ENCODE peak calls at places on chromosomes 11 and 22, in nine cellular contexts. H, B, O, A, T, R, Q, N and Z are unnamed samples.

GRCh38 chr11:131678658-131679340 is 308.4 kb downstream of the NTM start:
- DNase-seq in R (no peak), O (no peak), B (no peak), A (no peak), T (no peak), Q (no peak), H (no peak), N (no peak), Z (no peak)

GRCh38 chr11:111298466-111299110 is at the start of gene POU2AF3:
- DNase-seq in T (no peak), A (no peak), H (peak), Q (no peak), O (no peak), N (no peak), R (no peak), B (no peak), Z (no peak)

GRCh38 chr11:100774859-100775258 is 87.8 kb downstream of the ARHGAP42 start:
- DNase-seq in A (no peak), Q (no peak), O (no peak), N (no peak), R (no peak), T (no peak), H (no peak), B (no peak), Z (no peak)

GRCh38 chr22:23693979-23694680 is 3.3 kb downstream of the RGL4 start:
- DNase-seq in T (no peak), N (no peak), Q (no peak), B (no peak), R (no peak), A (no peak), H (no peak), O (no peak), Z (no peak)

GRCh38 chr22:39039306-39040126 is 1.1 kb upstream of the APOBEC3F start:
- DNase-seq in A (no peak), N (no peak), R (no peak), Q (no peak), T (no peak), H (no peak), B (no peak), O (no peak), Z (no peak)

GRCh38 chr11:119885067-119885466 is 156.1 kb upstream of the NECTIN1 start:
- DNase-seq in R (no peak), O (no peak), T (no peak), B (no peak), H (no peak), Q (no peak), N (no peak), A (no peak), Z (no peak)

GRCh38 chr11:24521586-24521985 is 24.7 kb downstream of the LUZP2 start:
- DNase-seq in N (no peak), Q (no peak), R (no peak), A (no peak), H (no peak), O (no peak), B (no peak), T (no peak), Z (no peak)

GRCh38 chr22:50656122-50657070 is 16.2 kb upstream of the SHANK3 start:
- DNase-seq in B (no peak), H (peak), N (no peak), R (peak), Q (no peak), O (no peak), A (no peak), T (peak), Z (no peak)

GRCh38 chr22:24592144-24592845 is 578 bp downstream of the LRRC75B start:
- DNase-seq in A (no peak), N (no peak), O (no peak), B (no peak), R (no peak), H (no peak), T (peak), Q (no peak), Z (no peak)

GRCh38 chr11:58609723-58610122 is 12.7 kb upstream of the CNTF start:
- DNase-seq in O (no peak), A (no peak), B (no peak), T (no peak), Q (no peak), R (no peak), N (no peak), H (no peak), Z (no peak)

GRCh38 chr11:76768091-76769047 is 14.8 kb upstream of the TSKU start:
- DNase-seq in T (no peak), B (no peak), R (peak), Q (no peak), H (peak), N (peak), O (no peak), A (no peak), Z (no peak)

GRCh38 chr11:27991731-27992130 is 116.2 kb downstream of the KIF18A start:
- DNase-seq in R (no peak), N (no peak), B (no peak), O (no peak), Q (no peak), A (no peak), T (peak), H (no peak), Z (no peak)

GRCh38 chr11:3745161-3745560 is 52.2 kb downstream of the NUP98 start:
- DNase-seq in B (no peak), O (no peak), T (no peak), N (no peak), R (no peak), Q (no peak), A (no peak), H (no peak), Z (no peak)

GRCh38 chr11:13152264-13152663 is 125.3 kb upstream of the BMAL1 start:
- DNase-seq in N (no peak), A (no peak), O (no peak), B (no peak), T (no peak), Q (no peak), H (no peak), R (no peak), Z (no peak)

GRCh38 chr11:31788066-31788465 is 23.1 kb downstream of the PAX6 start:
- DNase-seq in Q (no peak), H (no peak), B (no peak), N (no peak), A (no peak), O (no peak), T (no peak), R (no peak), Z (no peak)

GRCh38 chr11:47967577-47968230 is 12.7 kb upstream of the PTPRJ start:
- DNase-seq in B (no peak), R (no peak), H (no peak), O (peak), T (peak), Q (no peak), A (no peak), N (no peak), Z (no peak)

GRCh38 chr11:118241191-118242098 is 10.7 kb downstream of the MPZL3 start:
- DNase-seq in T (peak), A (no peak), R (peak), H (no peak), N (peak), Q (peak), B (peak), O (no peak), Z (peak)

GRCh38 chr11:100876826-100877545 is 189.9 kb downstream of the ARHGAP42 start:
- DNase-seq in R (peak), Q (no peak), H (no peak), A (no peak), T (peak), O (peak), N (no peak), B (no peak), Z (no peak)

GRCh38 chr11:14322510-14322909 is 36.5 kb downstream of the RRAS2 start:
- DNase-seq in T (no peak), B (no peak), O (no peak), A (no peak), H (no peak), R (no peak), N (no peak), Q (no peak), Z (no peak)

GRCh38 chr11:126082251-126083109 is 19.8 kb upstream of the CDON start:
- DNase-seq in N (no peak), H (no peak), O (no peak), A (no peak), Q (no peak), B (no peak), T (no peak), R (no peak), Z (no peak)

GRCh38 chr11:8652140-8652539 is 30.3 kb downstream of the TRIM66 start:
- DNase-seq in H (no peak), Q (no peak), B (no peak), N (no peak), T (peak), A (no peak), O (peak), R (peak), Z (no peak)

GRCh38 chr11:35307221-35307621 is 112.1 kb downstream of the SLC1A2 start:
- DNase-seq in B (no peak), O (no peak), H (no peak), R (no peak), Q (no peak), T (no peak), A (no peak), N (no peak), Z (no peak)

GRCh38 chr11:12693485-12694181 is 19.4 kb downstream of the TEAD1 start:
- DNase-seq in T (peak), R (peak), N (no peak), H (peak), O (peak), A (no peak), Q (no peak), B (no peak), Z (no peak)

GRCh38 chr22:42367980-42368378 is 64.2 kb downstream of the NFAM1 start:
- DNase-seq in A (no peak), H (peak), O (no peak), R (no peak), B (no peak), T (no peak), Q (no peak), N (no peak), Z (no peak)

GRCh38 chr22:39351689-39352214 is 2.0 kb downstream of the SYNGR1 start:
- DNase-seq in N (no peak), T (peak), B (no peak), A (no peak), H (no peak), O (peak), R (peak), Q (no peak), Z (no peak)

GRCh38 chr11:25961539-25961938 is 370.4 kb upstream of the ANO3 start:
- DNase-seq in T (no peak), O (no peak), H (no peak), A (no peak), B (no peak), R (no peak), Q (no peak), N (no peak), Z (no peak)

GRCh38 chr22:27581688-27582087 is 219.9 kb downstream of the MN1 start:
- DNase-seq in N (no peak), H (peak), T (peak), O (no peak), Q (no peak), R (no peak), B (no peak), A (peak), Z (no peak)

GRCh38 chr11:19793356-19793755 is 80.7 kb downstream of the NAV2 start:
- DNase-seq in O (no peak), T (no peak), R (no peak), H (no peak), B (no peak), N (no peak), A (peak), Q (no peak), Z (no peak)

GRCh38 chr11:128575174-128575955 is 12.0 kb downstream of the ETS1 start:
- DNase-seq in B (no peak), H (no peak), R (no peak), O (no peak), T (no peak), Q (no peak), A (no peak), N (no peak), Z (no peak)

GRCh38 chr22:17164392-17165024 is 5.4 kb upstream of the HDHD5 start:
- DNase-seq in H (no peak), T (peak), A (no peak), N (no peak), R (no peak), B (no peak), Q (no peak), O (no peak), Z (no peak)

GRCh38 chr11:116918925-116919653 is 81.7 kb upstream of the APOA1 start:
- DNase-seq in B (no peak), N (no peak), A (no peak), T (no peak), Q (no peak), H (no peak), O (no peak), R (no peak), Z (no peak)

GRCh38 chr22:17672417-17672991 is 33.9 kb downstream of the BCL2L13 start:
- DNase-seq in N (no peak), B (no peak), O (no peak), R (no peak), H (no peak), T (no peak), Q (no peak), A (no peak), Z (no peak)

GRCh38 chr22:42300286-42301071 is 30.0 kb upstream of the TCF20 start:
- DNase-seq in H (no peak), B (no peak), R (no peak), T (no peak), Q (no peak), N (no peak), O (no peak), A (no peak), Z (peak)